ENCODE peak calls at places on chromosomes 7 and 10, in five cellular contexts. B is A549, U is PC-9, M is tibial artery, R is A673. S is an unnamed sample. For H3K4me1, the result is how much of the 10 kb centered on the place peaks cover.

GRCh38 chr7:44073664-44074348 is 8.4 kb upstream of the PGAM2 start:
- DNase-seq in M (peak), B (no peak), R (no peak), U (peak), S (no peak)

GRCh38 chr7:132028144-132028920 is 471.9 kb upstream of the PODXL start:
- DNase-seq in M (no peak), U (peak), R (no peak), B (no peak), S (no peak)

GRCh38 chr7:156027821-156028220 is 215.6 kb upstream of the SHH start:
- DNase-seq in R (no peak), M (no peak), B (no peak), U (no peak), S (no peak)

GRCh38 chr10:5818894-5819293 is 5.7 kb upstream of the GDI2 start:
- DNase-seq in U (no peak), M (no peak), B (no peak), R (no peak), S (no peak)

GRCh38 chr10:132331259-132331955 is 586 bp upstream of the LRRC27 start:
- DNase-seq in U (no peak), B (peak), M (no peak), R (no peak), S (no peak)

GRCh38 chr10:87961314-87961713 is 97.9 kb downstream of the PTEN start:
- DNase-seq in R (no peak), U (peak), M (no peak), B (no peak), S (no peak)

GRCh38 chr10:15137636-15138035 is 30.9 kb downstream of the NMT2 start:
- DNase-seq in R (no peak), U (no peak), M (no peak), B (no peak), S (no peak)

GRCh38 chr10:74040200-74041126 is 42.5 kb downstream of the VCL start:
- DNase-seq in R (no peak), B (no peak), U (no peak), M (no peak), S (no peak)

GRCh38 chr10:81179805-81180452 is 642.2 kb downstream of the SH2D4B start:
- DNase-seq in R (peak), B (no peak), M (no peak), U (no peak), S (peak)

GRCh38 chr7:23226841-23227450 is 19.6 kb upstream of the GPNMB start:
- DNase-seq in B (no peak), M (no peak), R (no peak), U (no peak), S (no peak)

GRCh38 chr7:42672339-42672990 is 239.4 kb downstream of the C7orf25 start:
- DNase-seq in R (no peak), U (no peak), B (no peak), M (no peak), S (no peak)

GRCh38 chr7:1293950-1294728 is 61.5 kb downstream of the UNCX start:
- DNase-seq in U (no peak), R (no peak), M (no peak), B (no peak), S (no peak)

GRCh38 chr10:95374597-95375209 is 83.9 kb upstream of the PDLIM1 start:
- DNase-seq in M (peak), B (peak), R (peak), U (peak), S (peak)

GRCh38 chr7:157211710-157212109 is 73.0 kb downstream of the UBE3C start:
- DNase-seq in U (no peak), B (no peak), M (no peak), R (no peak), S (no peak)

GRCh38 chr10:63210611-63211196 is 77.6 kb downstream of the NRBF2 start:
- DNase-seq in R (no peak), U (no peak), B (no peak), M (no peak), S (no peak)

GRCh38 chr10:126373982-126374381 is 14.3 kb downstream of the ADAM12 start:
- DNase-seq in B (no peak), U (no peak), M (no peak), R (peak), S (no peak)

GRCh38 chr7:19369182-19369581 is 224.0 kb upstream of the FERD3L start:
- DNase-seq in U (no peak), R (no peak), M (no peak), B (no peak), S (no peak)

GRCh38 chr7:132292803-132293202 is 283.5 kb downstream of the PLXNA4 start:
- DNase-seq in M (no peak), R (no peak), U (no peak), B (no peak), S (no peak)

DNA sequence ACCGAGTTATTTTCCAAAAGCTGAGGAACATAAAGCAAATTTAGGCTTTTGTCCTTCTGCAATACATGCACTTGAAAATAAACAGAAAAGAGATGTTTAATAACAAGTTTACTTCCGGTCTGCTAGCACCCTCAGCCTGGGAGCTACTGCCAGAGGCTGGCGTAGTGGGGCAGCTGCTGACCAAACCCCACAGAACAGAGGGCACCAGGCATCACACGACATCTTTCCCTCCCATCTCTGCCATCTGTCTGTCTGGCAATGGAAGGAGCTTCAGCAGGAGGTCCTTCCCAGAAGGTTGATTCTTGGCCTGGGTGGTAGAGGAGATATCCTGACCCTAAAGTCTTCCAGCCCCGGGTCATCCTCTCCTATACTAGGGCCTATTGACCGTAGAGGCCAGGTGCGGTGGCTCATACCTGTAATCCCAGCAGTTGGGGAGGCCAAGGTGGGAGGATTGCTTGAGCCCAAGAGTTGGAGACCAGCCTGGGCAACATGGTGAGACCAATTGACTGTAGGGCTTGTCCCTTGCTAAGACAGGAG is 47.8 kb downstream of the CHST3 start:
- DNase-seq in M (no peak), B (no peak), U (no peak), R (no peak), S (no peak)
- H3K4me1 ChIP-seq in M (under half), B (under half), U (under half), R (under half), S (under half)

GRCh38 chr10:22620140-22620857 is 94.1 kb downstream of the PIP4K2A start:
- DNase-seq in R (peak), U (peak), B (peak), M (peak), S (no peak)

GRCh38 chr10:22619111-22619510 is 95.3 kb downstream of the PIP4K2A start:
- DNase-seq in B (no peak), R (no peak), M (no peak), U (no peak), S (no peak)

GRCh38 chr10:22617516-22617915 is 96.9 kb downstream of the PIP4K2A start:
- DNase-seq in U (no peak), B (no peak), M (no peak), R (peak), S (no peak)

GRCh38 chr10:22615819-22616499 is 98.4 kb downstream of the PIP4K2A start:
- DNase-seq in M (peak), U (no peak), B (no peak), R (no peak), S (no peak)

GRCh38 chr10:22618081-22618785 is 96.1 kb downstream of the PIP4K2A start:
- DNase-seq in B (no peak), U (peak), R (no peak), M (no peak), S (no peak)
- H3K4me1 ChIP-seq in B (half or more), U (under half), R (half or more), M (under half), S (under half)

GRCh38 chr7:130943336-130943901 is 209.4 kb upstream of the KLF14 start:
- DNase-seq in B (peak), R (peak), U (no peak), M (no peak), S (no peak)
- H3K4me1 ChIP-seq in B (half or more), R (half or more), U (under half), M (under half), S (under half)

DNA sequence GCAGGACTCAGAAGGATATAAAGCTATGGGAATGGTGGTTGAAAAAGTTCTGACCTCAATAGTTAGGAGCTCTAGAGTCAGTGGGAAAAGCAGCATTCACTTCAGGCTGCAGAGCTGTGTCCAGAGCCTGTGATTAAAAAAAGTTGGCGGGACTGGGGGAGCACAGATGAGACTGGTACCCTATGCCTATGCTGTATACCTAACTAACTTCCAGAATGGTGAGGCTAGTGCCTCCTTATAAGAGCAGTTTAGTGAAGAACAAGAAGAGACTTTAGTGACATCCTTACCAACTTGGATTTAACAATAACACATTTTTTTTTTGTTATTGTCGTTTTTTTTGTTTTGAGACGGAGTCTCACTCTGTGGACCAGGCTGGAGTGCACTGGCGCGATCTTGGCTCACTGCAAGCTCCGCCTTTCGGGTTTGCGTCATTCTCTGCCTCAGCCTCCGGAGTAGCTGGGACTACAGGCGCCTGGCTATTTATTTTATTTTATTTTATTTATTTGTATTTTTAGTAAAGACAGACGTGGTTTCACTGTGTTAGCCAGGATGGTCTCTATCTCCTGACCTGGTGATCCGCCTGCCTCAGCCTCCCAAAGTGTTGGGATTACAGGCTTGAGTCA is 6.6 kb upstream of the ZNF282 start:
- DNase-seq in M (no peak), R (no peak), B (no peak), U (no peak), S (no peak)
- H3K4me1 ChIP-seq in M (under half), R (under half), B (under half), U (under half), S (under half)

DNA sequence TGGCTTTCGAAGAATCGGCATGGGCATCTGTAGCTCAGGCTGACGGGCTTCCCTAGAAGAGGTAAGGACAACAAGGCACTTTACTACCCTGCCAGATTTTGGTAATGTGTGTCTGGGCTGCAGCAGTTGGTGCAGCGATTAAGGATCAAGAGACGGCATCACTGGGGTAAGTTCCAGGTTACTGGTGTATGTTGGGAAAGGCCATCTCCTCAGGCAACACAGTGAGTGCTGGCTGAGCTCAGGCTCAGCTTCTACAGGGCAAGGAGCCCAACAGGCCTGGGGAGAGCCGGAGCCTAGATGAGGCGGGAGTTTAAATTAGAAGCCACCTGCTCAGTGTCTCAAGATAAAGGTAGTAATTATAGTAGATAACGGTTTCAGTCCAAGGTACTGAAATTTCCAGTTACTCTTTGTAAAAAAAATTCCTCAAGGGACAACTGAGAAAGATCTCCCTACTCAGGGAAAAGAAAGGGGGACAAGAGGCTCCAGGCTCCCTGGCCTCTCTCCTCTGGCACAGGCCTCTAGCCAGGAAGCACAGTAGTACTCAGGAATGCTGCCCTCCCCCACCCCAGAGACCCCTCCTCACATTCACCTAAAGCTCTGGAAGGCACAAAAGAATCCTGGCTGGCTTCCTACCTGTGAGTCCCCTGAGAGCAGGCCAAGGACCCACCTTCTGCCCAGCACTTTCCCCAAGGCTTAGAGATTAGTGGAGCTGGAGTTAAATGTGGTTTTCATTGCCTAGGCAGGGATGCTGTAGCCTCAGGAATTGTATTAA is 3.9 kb downstream of the CXCL12 start:
- DNase-seq in M (peak), R (no peak), B (no peak), U (no peak), S (no peak)
- H3K4me1 ChIP-seq in M (under half), R (under half), B (under half), U (under half), S (under half)

GRCh38 chr10:96846395-96846794 is 14.3 kb downstream of the LCOR start:
- DNase-seq in M (no peak), R (no peak), B (no peak), U (peak), S (no peak)
- H3K4me1 ChIP-seq in M (under half), R (under half), B (under half), U (under half), S (under half)

DNA sequence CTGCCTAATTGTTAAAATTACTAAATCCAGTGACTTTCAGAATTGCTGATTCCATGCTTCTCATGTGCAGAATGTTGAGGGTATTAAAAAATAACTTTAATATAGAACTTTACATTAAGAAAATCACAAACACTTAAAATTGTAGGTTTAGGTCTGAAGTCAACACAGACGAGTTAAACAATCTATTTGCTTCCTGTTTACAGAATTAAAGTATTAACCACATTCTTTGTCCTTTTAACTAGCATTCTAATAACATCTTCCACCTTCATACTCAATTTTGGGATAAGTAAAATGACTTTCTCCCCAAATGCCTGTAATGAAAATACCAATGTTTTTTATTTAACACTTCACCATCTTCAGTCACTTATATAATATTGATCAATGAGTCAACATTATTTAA is 2.2 kb downstream of the ITGB1 start:
- DNase-seq in R (no peak), U (no peak), M (no peak), B (no peak), S (no peak)
- H3K4me1 ChIP-seq in R (half or more), U (half or more), M (under half), B (under half), S (half or more)

GRCh38 chr10:68331455-68332258 is at the start of gene HNRNPH3:
- DNase-seq in U (peak), M (peak), B (peak), R (peak), S (peak)

GRCh38 chr10:68330852-68331454 is 911 bp upstream of the HNRNPH3 start:
- DNase-seq in U (no peak), R (no peak), B (no peak), M (peak), S (peak)

GRCh38 chr10:68333452-68333851 is 724 bp upstream of the PBLD start:
- DNase-seq in U (no peak), M (no peak), R (no peak), B (no peak), S (no peak)

GRCh38 chr10:68333058-68333395 is 299 bp upstream of the PBLD start:
- DNase-seq in B (no peak), M (no peak), U (peak), R (no peak), S (no peak)

DNA sequence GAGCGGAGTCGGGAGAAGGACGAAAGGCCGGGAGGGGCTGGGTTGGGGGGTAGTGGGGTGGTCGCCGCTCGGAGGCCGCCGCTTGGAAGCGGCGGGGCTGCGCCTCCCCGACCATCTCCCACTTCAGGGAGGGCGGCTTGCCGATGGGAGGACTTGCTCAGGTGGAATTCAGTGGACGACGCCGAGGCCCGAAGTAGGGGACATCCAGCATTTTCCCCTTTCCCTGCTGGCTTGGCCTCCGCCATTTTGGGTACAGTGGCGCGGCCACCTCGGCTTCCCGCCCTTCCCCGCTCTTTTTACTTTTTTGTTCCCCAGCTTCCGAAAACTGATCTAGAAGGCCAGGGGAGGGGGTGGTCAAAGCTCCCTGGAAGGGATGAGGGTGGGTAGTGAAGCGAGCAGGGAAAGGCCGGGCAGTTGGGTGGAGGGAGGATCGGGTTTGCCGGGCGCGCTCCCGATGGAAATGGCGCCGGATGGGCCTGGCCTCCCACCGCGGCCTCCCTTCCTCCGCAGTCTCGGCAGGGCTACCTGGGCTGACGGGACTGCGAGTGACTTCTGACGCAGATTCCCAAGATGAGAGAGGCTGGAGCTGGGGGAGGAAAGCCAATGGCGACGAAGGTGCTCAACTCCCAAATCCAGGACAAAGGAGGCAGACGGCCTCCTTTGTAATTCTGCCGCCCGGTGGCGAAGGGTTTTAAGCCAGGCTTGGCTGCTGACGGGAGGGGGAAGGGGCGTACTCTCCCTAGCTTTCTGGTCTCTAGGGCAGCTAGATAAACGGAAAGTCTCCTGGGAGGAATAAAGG is at the start of gene PBLD:
- DNase-seq in B (peak), R (peak), U (peak), M (peak), S (peak)
- H3K4me1 ChIP-seq in B (half or more), R (half or more), U (half or more), M (under half), S (half or more)

S was measured in neural progenitor cell.